ENCODE peak calls at places on chromosome 6, in four cellular contexts. N is HS-5, P is immature natural killer cell, I is B cell. W is an unnamed sample.

GRCh38 chr6:107243471-107243870 is 128.2 kb upstream of the BEND3 start:
- DNase-seq in I (no peak), P (no peak), N (no peak), W (no peak)

GRCh38 chr6:136236491-136237293 is 13.4 kb downstream of the MTFR2 start:
- DNase-seq in P (no peak), I (no peak), N (no peak), W (no peak)

GRCh38 chr6:161273356-161273751 is 507 bp downstream of the AGPAT4 start:
- DNase-seq in I (peak), N (no peak), P (peak), W (peak)

GRCh38 chr6:105593805-105594231 is 190.9 kb upstream of the PREP start:
- DNase-seq in N (no peak), P (no peak), I (no peak), W (no peak)

GRCh38 chr6:149129401-149130077 is 188.0 kb upstream of the TAB2 start:
- DNase-seq in P (no peak), N (peak), I (no peak), W (no peak)

GRCh38 chr6:36455486-36456027 is 12.8 kb downstream of the KCTD20 start:
- DNase-seq in I (no peak), P (no peak), N (no peak), W (no peak)

GRCh38 chr6:158561938-158562337 is 2.0 kb downstream of the TMEM181 start:
- DNase-seq in P (no peak), I (no peak), N (no peak), W (no peak)

GRCh38 chr6:42520786-42521607 is 42.8 kb upstream of the UBR2 start:
- DNase-seq in P (no peak), I (no peak), N (peak), W (peak)